ENCODE peak calls at places on chromosomes 12 and 14, in five cellular contexts. N is stimulated activated CD4-positive, alpha-beta T cell treated with anti-CD3 and anti-CD28 coated beads, Interleukin-12 subunit alpha, Interleukin-12 subunit beta, amount 100 ng/mL, for 24 hours; R is anterior cingulate cortex; S is hepatic stellate cell; A is SHP77 treated with DMSO at 0.1 percent for 48 hours. U is an unnamed sample.

GRCh38 chr12:121390856-121391255 is 9.1 kb upstream of the RNF34 start:
- DNase-seq in N (no peak), R (no peak), S (no peak), A (no peak), U (no peak)

GRCh38 chr12:121283841-121284240 is 12.7 kb downstream of the CAMKK2 start:
- DNase-seq in N (no peak), R (no peak), S (no peak), A (no peak), U (no peak)

GRCh38 chr14:61385002-61385685 is 63.8 kb downstream of the PRKCH start:
- DNase-seq in N (no peak), R (no peak), S (no peak), A (no peak), U (no peak)

GRCh38 chr14:65465584-65465983 is 53.1 kb downstream of the FUT8 start:
- DNase-seq in N (no peak), R (no peak), S (no peak), A (no peak), U (no peak)

GRCh38 chr14:69708586-69709169 is 58.3 kb upstream of the SRSF5 start:
- DNase-seq in N (no peak), R (peak), S (no peak), A (peak), U (no peak)

GRCh38 chr12:89968151-89968699 is 259.6 kb upstream of the ATP2B1 start:
- DNase-seq in N (no peak), R (no peak), S (no peak), A (no peak), U (no peak)

GRCh38 chr12:63045020-63045860 is 105.8 kb downstream of the AVPR1A start:
- DNase-seq in N (no peak), R (no peak), S (peak), A (no peak), U (no peak)

GRCh38 chr12:78009031-78009430 is 178.3 kb downstream of the NAV3 start:
- DNase-seq in N (no peak), R (no peak), S (no peak), A (no peak), U (no peak)

GRCh38 chr12:16090974-16091373 is 179.8 kb downstream of the DERA start:
- DNase-seq in N (no peak), R (no peak), S (no peak), A (no peak), U (no peak)

GRCh38 chr14:100902792-100903191 is 730 bp downstream of the RTL1 start:
- DNase-seq in N (no peak), R (no peak), S (no peak), A (no peak), U (no peak)

GRCh38 chr14:69658664-69659261 is 47.4 kb downstream of the SUSD6 start:
- DNase-seq in N (no peak), R (no peak), S (no peak), A (no peak), U (no peak)

GRCh38 chr12:113163030-113163360 is 13.5 kb downstream of the CFAP73 start:
- DNase-seq in N (no peak), R (no peak), S (no peak), A (no peak), U (no peak)

GRCh38 chr14:48725001-48725734 is 861.0 kb downstream of the RPS29 start:
- DNase-seq in N (no peak), R (no peak), S (no peak), A (no peak), U (no peak)

GRCh38 chr12:68538722-68539614 is 71.7 kb upstream of the RAP1B start:
- DNase-seq in N (peak), R (no peak), S (peak), A (no peak), U (no peak)

GRCh38 chr12:132146772-132147422 is 2.6 kb downstream of the NOC4L start:
- DNase-seq in N (no peak), R (no peak), S (no peak), A (no peak), U (no peak)